ENCODE peak calls at places on chromosomes 6 and 20, in four cellular contexts. G is psoas muscle, K is IMR-90, Y is Peyer's patch. J is an unnamed sample.

GRCh38 chr20:64063389-64064144 is 569 bp downstream of the TCEA2 start:
- DNase-seq in G (peak), K (no peak), Y (no peak), J (no peak)

GRCh38 chr6:11292291-11292552 is 59.8 kb upstream of the NEDD9 start:
- DNase-seq in G (no peak), K (no peak), Y (no peak), J (no peak)

GRCh38 chr6:165925474-165926156 is 242.0 kb downstream of the TBXT start:
- DNase-seq in G (no peak), K (peak), Y (no peak), J (no peak)

GRCh38 chr6:36771145-36771544 is 68.1 kb downstream of the CPNE5 start:
- DNase-seq in G (no peak), K (no peak), Y (no peak), J (no peak)

GRCh38 chr20:15854871-15855270 is 718.4 kb downstream of the KIF16B start:
- DNase-seq in G (no peak), K (no peak), Y (no peak), J (no peak)

GRCh38 chr6:169240591-169241390 is 12.9 kb downstream of the THBS2 start:
- DNase-seq in G (no peak), K (peak), Y (no peak), J (no peak)

GRCh38 chr6:121619013-121619412 is 183.6 kb downstream of the GJA1 start:
- DNase-seq in G (no peak), K (no peak), Y (no peak), J (no peak)

GRCh38 chr6:49522710-49523593 is 23.2 kb downstream of the GLYATL3 start:
- DNase-seq in G (no peak), K (no peak), Y (no peak), J (no peak)

GRCh38 chr20:50372770-50373088 is 137.5 kb upstream of the PTPN1 start:
- DNase-seq in G (no peak), K (peak), Y (no peak), J (no peak)

GRCh38 chr6:121590438-121590837 is 155.0 kb downstream of the GJA1 start:
- DNase-seq in G (no peak), K (peak), Y (no peak), J (peak)

GRCh38 chr6:105346052-105346451 is 56.8 kb downstream of the PREP start:
- DNase-seq in G (no peak), K (peak), Y (no peak), J (peak)

GRCh38 chr20:44983095-44983674 is 16.9 kb downstream of the STK4 start:
- DNase-seq in G (no peak), K (no peak), Y (no peak), J (no peak)

GRCh38 chr6:53862517-53863457 is 68.0 kb downstream of the LRRC1 start:
- DNase-seq in G (no peak), K (peak), Y (no peak), J (peak)

GRCh38 chr6:4559281-4559875 is 216.8 kb upstream of the CDYL start:
- DNase-seq in G (no peak), K (no peak), Y (no peak), J (no peak)

GRCh38 chr20:23445596-23446217 is 6.2 kb downstream of the CSTL1 start:
- DNase-seq in G (no peak), K (peak), Y (no peak), J (peak)

GRCh38 chr6:149723771-149724417 is 6.0 kb upstream of the LATS1 start:
- DNase-seq in G (no peak), K (peak), Y (peak), J (peak)

GRCh38 chr6:107642348-107643347 is 152.7 kb downstream of the SOBP start:
- DNase-seq in G (no peak), K (no peak), Y (no peak), J (no peak)

GRCh38 chr20:46308258-46309157 is at the start of gene CDH22:
- DNase-seq in G (peak), K (peak), Y (peak), J (peak)

GRCh38 chr6:110951986-110952794 is 6.3 kb upstream of the GTF3C6 start:
- DNase-seq in G (no peak), K (peak), Y (no peak), J (peak)

GRCh38 chr20:62712606-62713005 is 4.0 kb downstream of the NTSR1 start:
- DNase-seq in G (no peak), K (no peak), Y (no peak), J (no peak)

GRCh38 chr6:157990321-157991066 is 8.8 kb downstream of the SYNJ2 start:
- DNase-seq in G (no peak), K (no peak), Y (peak), J (no peak)

GRCh38 chr20:53171065-53171464 is 198.9 kb downstream of the TSHZ2 start:
- DNase-seq in G (no peak), K (no peak), Y (no peak), J (no peak)

GRCh38 chr6:9511157-9511556 is 903.7 kb downstream of the TFAP2A start:
- DNase-seq in G (no peak), K (no peak), Y (no peak), J (no peak)

GRCh38 chr6:161536141-161536735 is 262.4 kb upstream of the AGPAT4 start:
- DNase-seq in G (no peak), K (no peak), Y (no peak), J (no peak)

GRCh38 chr6:141105481-141105880 is 1027.2 kb upstream of the GJE1 start:
- DNase-seq in G (no peak), K (peak), Y (no peak), J (peak)

GRCh38 chr6:76876922-76877553 is 586.3 kb downstream of the HTR1B start:
- DNase-seq in G (no peak), K (peak), Y (no peak), J (no peak)

GRCh38 chr6:87623248-87623647 is 33.3 kb downstream of the ORC3 start:
- DNase-seq in G (no peak), K (peak), Y (no peak), J (peak)

GRCh38 chr6:1949533-1949932 is 295.9 kb downstream of the GMDS start:
- DNase-seq in G (no peak), K (peak), Y (no peak), J (peak)

GRCh38 chr6:85576479-85576878 is 17.2 kb downstream of the SNX14 start:
- DNase-seq in G (no peak), K (no peak), Y (no peak), J (no peak)

GRCh38 chr6:143098054-143098673 is 37.5 kb downstream of the AIG1 start:
- DNase-seq in G (no peak), K (no peak), Y (no peak), J (no peak)

GRCh38 chr6:164008902-164009301 is 594.4 kb downstream of the QKI start:
- DNase-seq in G (no peak), K (no peak), Y (no peak), J (no peak)

GRCh38 chr6:1798303-1798964 is 188.7 kb downstream of the FOXC1 start:
- DNase-seq in G (no peak), K (peak), Y (no peak), J (no peak)

GRCh38 chr20:53942121-53942816 is 128.1 kb downstream of the BCAS1 start:
- DNase-seq in G (no peak), K (no peak), Y (no peak), J (no peak)

GRCh38 chr20:25487975-25488374 is 80.5 kb downstream of the GINS1 start:
- DNase-seq in G (no peak), K (no peak), Y (no peak), J (no peak)

GRCh38 chr20:35698298-35699126 is 640 bp downstream of the NFS1 start:
- DNase-seq in G (no peak), K (no peak), Y (no peak), J (no peak)

GRCh38 chr6:69487688-69488087 is 309.1 kb downstream of the LMBRD1 start:
- DNase-seq in G (no peak), K (no peak), Y (no peak), J (no peak)

GRCh38 chr6:13638626-13639025 is 23.5 kb downstream of the NOL7 start:
- DNase-seq in G (no peak), K (no peak), Y (no peak), J (no peak)

GRCh38 chr6:156876302-156876701 is 99.1 kb downstream of the ARID1B start:
- DNase-seq in G (peak), K (no peak), Y (no peak), J (no peak)

DNA sequence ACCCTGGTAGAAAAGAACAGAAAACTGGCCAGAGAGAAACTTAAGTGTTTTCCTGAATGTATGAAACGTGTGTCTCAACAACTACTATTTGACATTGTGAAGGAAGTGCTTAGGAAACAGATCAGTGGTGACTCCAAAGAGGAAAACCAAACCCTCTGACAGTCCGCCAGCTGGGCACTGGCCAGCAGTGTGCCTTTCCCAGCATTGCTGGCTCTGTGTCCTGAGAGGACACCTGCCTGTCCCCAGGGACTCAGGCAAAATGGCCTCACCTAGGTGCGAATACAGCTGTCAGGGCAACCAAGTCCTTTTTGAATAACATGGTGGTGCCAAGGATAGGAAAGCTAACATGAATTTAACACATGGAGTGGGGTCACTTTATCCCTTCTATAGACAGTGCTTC is 72.5 kb downstream of the NDUFAF5 start:
- DNase-seq in G (peak), K (no peak), Y (no peak), J (peak)
- TF ChIP-seq CTCF in G (no peak), K (no peak), Y (no peak), J (no peak)

GRCh38 chr20:8986631-8987030 is 82.3 kb upstream of the PLCB4 start:
- DNase-seq in G (no peak), K (no peak), Y (no peak), J (no peak)

GRCh38 chr20:8994045-8994444 is 74.8 kb upstream of the PLCB4 start:
- DNase-seq in G (no peak), K (no peak), Y (no peak), J (no peak)

GRCh38 chr20:8990770-8991169 is 78.1 kb upstream of the PLCB4 start:
- DNase-seq in G (no peak), K (no peak), Y (no peak), J (no peak)
- TF ChIP-seq CTCF in G (no peak), K (no peak), Y (no peak), J (no peak)

DNA sequence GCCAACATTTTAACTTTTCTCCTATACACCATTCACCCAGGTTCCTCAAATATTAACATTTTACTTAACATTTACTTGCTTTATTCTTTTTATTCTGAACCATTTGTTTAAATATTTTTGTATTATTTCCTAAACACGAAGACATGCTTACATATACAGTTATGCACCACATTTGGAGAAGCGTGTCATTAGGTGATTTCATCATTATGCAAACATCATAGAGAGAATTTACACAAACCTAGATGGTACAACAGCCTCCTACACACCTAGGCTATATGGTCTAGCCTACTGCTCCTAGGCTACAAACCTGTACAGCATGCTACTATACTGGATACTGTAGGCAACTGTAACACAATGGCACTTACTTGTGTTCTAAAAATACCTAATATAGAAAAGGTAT is 6.6 kb downstream of the TDP2 start:
- DNase-seq in G (no peak), K (no peak), Y (no peak), J (no peak)
- TF ChIP-seq CTCF in G (no peak), K (no peak), Y (no peak), J (no peak)

DNA sequence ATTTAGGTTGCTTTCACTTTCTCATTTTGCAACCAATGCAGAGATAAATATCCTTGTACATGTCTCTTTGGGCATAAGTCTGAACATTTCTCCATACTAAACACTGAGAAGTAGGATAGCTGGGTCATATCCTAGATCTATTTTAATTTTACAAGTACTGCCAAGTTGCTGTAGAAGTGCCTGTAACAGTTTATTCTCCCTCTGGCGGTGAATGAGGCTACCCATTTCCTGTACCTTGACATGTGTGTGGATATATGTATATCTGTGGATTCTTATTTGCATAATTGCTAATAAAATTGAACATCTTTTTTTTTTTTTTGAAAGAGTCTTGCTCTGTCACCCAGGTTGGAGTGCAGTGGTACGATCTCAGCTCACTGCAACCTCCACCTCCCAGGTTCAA is 48.0 kb upstream of the PNRC1 start:
- DNase-seq in G (no peak), K (no peak), Y (no peak), J (no peak)
- TF ChIP-seq CTCF in G (peak), K (no peak), Y (no peak), J (no peak)

DNA sequence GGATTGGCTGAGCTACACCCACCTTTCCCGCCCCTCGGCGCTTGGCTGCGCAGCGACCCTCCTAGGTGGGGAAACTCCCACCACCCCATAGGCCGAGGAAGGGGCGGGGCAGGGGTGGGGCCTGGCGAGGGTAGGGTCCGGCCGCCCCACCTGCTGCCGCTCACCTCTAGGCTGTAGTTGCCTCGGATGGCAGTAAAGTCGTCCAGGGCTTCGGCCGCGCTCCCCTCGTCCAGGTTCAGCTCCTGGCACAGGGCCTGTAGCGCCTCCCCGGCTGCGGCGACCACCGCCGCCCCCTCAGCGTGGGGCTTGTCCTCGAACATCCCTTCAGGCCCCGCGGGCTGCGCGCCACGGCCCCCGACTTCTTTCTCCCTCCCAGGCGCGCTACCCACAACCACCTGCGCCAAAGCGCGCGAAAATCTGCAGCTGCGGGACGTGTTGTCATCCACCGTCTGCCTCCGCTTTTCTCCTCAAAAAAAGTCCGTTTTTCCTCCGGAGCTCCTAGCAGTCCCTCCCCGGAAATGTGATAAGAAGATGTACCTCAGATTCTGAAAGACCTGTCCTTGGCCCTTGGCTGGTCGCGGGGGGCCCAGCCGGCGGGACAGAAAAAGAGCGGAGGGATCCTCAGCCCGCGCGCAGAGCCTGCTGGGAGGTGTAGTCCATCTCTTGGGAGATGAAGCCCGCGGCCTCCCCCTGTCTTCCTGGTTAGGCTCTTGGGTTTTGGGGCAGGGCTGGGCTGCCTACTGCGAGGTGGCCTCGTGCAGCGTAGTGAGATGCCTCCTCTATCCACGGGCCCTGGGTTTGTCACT is at the start of gene RBL1:
- DNase-seq in G (peak), K (peak), Y (peak), J (peak)
- TF ChIP-seq CTCF in G (no peak), K (peak), Y (no peak), J (peak)

GRCh38 chr6:147789430-147789947 is 281.0 kb downstream of the SAMD5 start:
- DNase-seq in G (no peak), K (no peak), Y (no peak), J (no peak)

GRCh38 chr6:147784371-147784770 is 275.9 kb downstream of the SAMD5 start:
- DNase-seq in G (no peak), K (no peak), Y (no peak), J (no peak)

GRCh38 chr6:147782302-147782701 is 273.8 kb downstream of the SAMD5 start:
- DNase-seq in G (no peak), K (peak), Y (no peak), J (no peak)

DNA sequence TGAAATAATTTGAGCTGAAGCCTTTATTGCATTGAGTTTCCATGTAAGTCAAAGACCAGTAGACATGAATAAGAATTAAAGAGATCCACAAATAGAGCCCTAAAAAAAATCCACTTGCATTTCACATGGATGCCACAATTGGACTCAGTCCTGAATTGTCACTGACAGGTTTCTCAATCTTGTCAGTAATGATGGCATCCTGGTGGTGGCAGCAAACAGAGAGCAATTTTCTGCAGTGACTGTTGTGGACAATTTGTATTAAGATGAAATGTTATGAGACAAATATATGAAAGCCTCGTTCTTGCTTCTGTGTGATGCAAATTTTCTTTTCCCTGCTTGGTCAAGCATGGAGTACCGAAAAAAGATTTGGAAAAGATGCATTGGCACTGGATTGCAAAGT is 278.9 kb downstream of the SAMD5 start:
- DNase-seq in G (no peak), K (no peak), Y (no peak), J (no peak)
- TF ChIP-seq CTCF in G (no peak), K (no peak), Y (no peak), J (no peak)

GRCh38 chr20:12570371-12570770 is 438.4 kb upstream of the SPTLC3 start:
- DNase-seq in G (no peak), K (no peak), Y (no peak), J (no peak)
- TF ChIP-seq CTCF in G (no peak), K (no peak), Y (no peak), J (no peak)

GRCh38 chr6:129671442-129672344 is 38.3 kb downstream of the ARHGAP18 start:
- DNase-seq in G (no peak), K (no peak), Y (peak), J (no peak)
- TF ChIP-seq CTCF in G (no peak), K (peak), Y (peak), J (peak)

DNA sequence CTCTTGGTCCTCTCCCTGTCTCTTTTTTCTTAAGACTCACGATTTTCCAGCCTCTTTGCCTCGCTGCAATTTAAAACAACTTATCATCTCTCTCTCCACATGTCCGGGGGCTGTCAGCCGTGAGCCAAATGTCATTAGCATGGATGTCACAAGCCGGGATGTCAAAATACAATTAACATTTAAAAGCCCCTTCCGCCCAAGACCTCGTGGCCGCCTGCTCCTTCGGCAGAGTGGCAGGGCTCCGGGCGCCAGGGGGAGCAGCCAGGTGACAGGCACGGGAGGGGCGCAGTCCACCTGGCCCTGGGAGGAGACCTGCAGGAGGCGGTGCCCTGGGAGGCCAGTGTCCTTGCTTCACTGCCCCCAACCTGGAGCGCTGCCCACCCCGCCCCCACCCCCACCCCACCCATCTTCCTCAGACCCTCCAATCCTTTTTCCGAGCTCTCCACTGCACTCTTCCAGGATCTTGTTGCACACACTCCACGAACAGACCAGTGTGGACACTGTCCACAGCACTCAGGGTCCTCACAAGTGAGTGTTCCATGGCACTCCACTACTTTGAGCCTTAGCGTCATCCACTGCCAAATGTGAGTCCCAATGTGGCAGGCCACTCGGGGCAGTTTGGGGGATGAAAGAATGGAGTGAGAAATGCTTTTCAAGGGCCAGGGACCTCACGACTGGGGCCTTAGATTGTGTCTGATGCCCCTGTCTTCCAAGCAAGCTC is 5.6 kb upstream of the GRM4 start:
- DNase-seq in G (no peak), K (no peak), Y (no peak), J (no peak)
- TF ChIP-seq CTCF in G (no peak), K (no peak), Y (no peak), J (no peak)

GRCh38 chr6:135118142-135118730 is 62.9 kb upstream of the MYB start:
- DNase-seq in G (no peak), K (no peak), Y (no peak), J (no peak)
- TF ChIP-seq CTCF in G (no peak), K (no peak), Y (no peak), J (no peak)